ENCODE peak calls at places on chromosomes 12 and 14, in seven cellular contexts. T is HepG2, F is HCT116, N is GM12878, X is SK-N-SH, P is H1, A is K562. M is an unnamed sample.

GRCh38 chr12:51386361-51386760 is 4.8 kb downstream of the GALNT6 start:
- DNase-seq in A (no peak), T (no peak), N (no peak), X (no peak), F (no peak), P (no peak), M (no peak)

GRCh38 chr12:77072833-77073495 is 7.6 kb upstream of the E2F7 start:
- DNase-seq in A (no peak), P (no peak), X (no peak), F (no peak), T (no peak), N (no peak), M (no peak)

GRCh38 chr12:57469334-57470164 is 10.0 kb downstream of the GLI1 start:
- DNase-seq in P (no peak), A (peak; percentile 32), T (no peak), N (no peak), X (no peak), F (no peak), M (no peak)

GRCh38 chr12:124289634-124290600 is 5.0 kb upstream of the RFLNA start:
- DNase-seq in N (no peak), F (no peak), X (peak; percentile 77), T (no peak), P (no peak), A (no peak), M (no peak)

GRCh38 chr12:132453361-132454133 is 36.4 kb upstream of the FBRSL1 start:
- DNase-seq in N (no peak), A (no peak), F (no peak), P (no peak), X (no peak), T (no peak), M (peak; percentile 93)

GRCh38 chr12:122437656-122438121 is 15.2 kb upstream of the CLIP1 start:
- DNase-seq in A (no peak), P (no peak), F (no peak), X (no peak), N (no peak), T (no peak), M (no peak)

GRCh38 chr14:96962337-96962736 is 165.2 kb downstream of the VRK1 start:
- DNase-seq in N (no peak), T (no peak), A (no peak), F (no peak), X (no peak), P (no peak), M (no peak)

GRCh38 chr12:87253157-87253556 is 776.0 kb downstream of the C12orf50 start:
- DNase-seq in A (no peak), P (no peak), T (no peak), F (no peak), X (no peak), N (no peak), M (peak; percentile 62)

GRCh38 chr12:86613306-86613705 is 357.1 kb upstream of the MGAT4C start:
- DNase-seq in A (no peak), X (no peak), F (no peak), N (no peak), P (no peak), T (no peak), M (no peak)

GRCh38 chr12:116861331-116861730 is 19.9 kb downstream of the HRK start:
- DNase-seq in N (peak; percentile 43), P (no peak), A (no peak), F (no peak), T (no peak), X (peak; percentile 84), M (no peak)

GRCh38 chr12:111954974-111955373 is 58.0 kb downstream of the TMEM116 start:
- DNase-seq in X (no peak), T (no peak), P (no peak), N (no peak), F (no peak), A (no peak), M (no peak)

GRCh38 chr12:110282956-110283817 is 2.1 kb downstream of the ATP2A2 start:
- DNase-seq in F (no peak), T (no peak), N (no peak), X (no peak), A (no peak), P (no peak), M (no peak)

GRCh38 chr12:5904441-5904840 is 40.6 kb downstream of the ANO2 start:
- DNase-seq in P (no peak), N (no peak), X (no peak), T (no peak), F (no peak), A (no peak), M (no peak)

GRCh38 chr14:104678901-104679705 is 10.3 kb upstream of the INF2 start:
- DNase-seq in X (no peak), A (no peak), F (no peak), N (no peak), P (peak; percentile 47), T (no peak), M (no peak)

GRCh38 chr14:23079716-23080115 is 15.2 kb downstream of the ACIN1 start:
- DNase-seq in P (no peak), T (no peak), X (no peak), A (no peak), N (no peak), F (no peak), M (no peak)

GRCh38 chr14:58638231-58639205 is 756 bp downstream of the DACT1 start:
- DNase-seq in A (no peak), F (no peak), N (no peak), T (no peak), X (peak; percentile 58), P (peak; percentile 74), M (no peak)

DNA sequence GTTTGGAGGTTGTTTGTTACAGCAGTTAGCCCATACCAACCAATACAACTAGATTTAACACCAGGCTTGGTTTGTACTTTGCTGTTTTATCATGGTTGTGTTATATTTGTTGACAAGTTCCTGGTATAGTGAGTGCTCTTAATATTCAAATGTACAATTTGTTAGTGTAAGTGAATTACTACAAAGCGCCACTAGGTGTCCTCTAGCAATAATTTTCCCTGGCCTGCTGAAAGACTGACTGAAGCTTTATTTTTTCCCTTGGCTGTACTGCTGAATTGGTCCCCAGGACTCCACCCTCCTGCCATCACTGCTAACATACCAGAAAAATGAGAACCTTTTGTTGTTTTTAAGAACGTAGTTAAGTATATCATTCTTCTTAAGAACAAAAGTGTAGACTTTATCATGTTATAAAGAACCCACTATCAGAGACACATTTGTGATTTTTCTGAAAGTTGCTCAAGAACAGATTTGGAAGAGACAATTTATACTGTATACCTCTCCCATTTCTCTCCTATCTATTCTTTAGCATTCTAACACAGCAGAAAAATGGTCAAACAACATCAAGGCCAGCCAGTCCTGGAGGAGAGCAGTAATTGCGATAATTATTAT is 75.3 kb upstream of the FAR2 start:
- DNase-seq in X (peak; percentile 42), N (no peak), T (peak; percentile 13), F (peak; percentile 35), A (peak; percentile 27), P (no peak), M (peak; percentile 60)
- TF ChIP-seq JUND in X (no peak), N (no peak), T (no peak), F (no peak), A (no peak), P (no peak), M (no peak)

GRCh38 chr14:57390806-57391562 is 598 bp downstream of the NAA30 start:
- DNase-seq in F (no peak), N (no peak), A (peak; percentile 12), X (peak; percentile 78), T (no peak), P (peak; percentile 68), M (peak; percentile 14)
- TF ChIP-seq JUND in F (no peak), N (no peak), A (no peak), X (no peak), T (no peak), P (no peak), M (no peak)

DNA sequence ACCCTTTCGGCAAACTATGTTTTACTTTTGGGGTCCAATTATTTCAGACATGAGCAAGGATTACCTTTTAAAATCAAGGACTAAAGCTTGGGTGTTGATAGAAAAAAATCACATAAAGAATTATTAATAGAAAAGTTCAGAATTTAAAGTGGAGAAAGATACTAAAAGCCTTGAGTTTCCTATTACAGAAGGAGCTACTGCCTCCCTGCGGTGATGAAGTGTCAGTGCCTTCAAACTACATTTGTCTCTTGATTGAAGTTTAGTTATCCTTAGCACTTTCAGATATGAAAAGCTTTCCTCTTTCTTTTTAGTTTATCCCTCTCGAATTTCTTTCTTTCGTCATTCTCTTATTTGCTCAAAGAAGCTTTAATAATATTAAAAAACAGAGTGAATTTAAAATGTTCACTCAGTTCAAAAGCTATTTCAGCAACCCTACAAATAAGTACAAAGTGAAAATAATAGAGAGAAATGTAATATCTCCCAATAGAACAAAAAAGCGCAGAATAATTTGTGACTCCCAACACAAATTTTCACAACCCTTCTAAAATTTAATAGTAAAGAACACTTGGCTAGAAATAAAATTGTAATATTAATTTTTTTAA is 87.6 kb downstream of the SEC23A start:
- DNase-seq in N (no peak), F (peak; percentile 28), P (no peak), X (peak; percentile 34), A (peak; percentile 39), T (peak; percentile 84), M (peak; percentile 71)
- TF ChIP-seq JUND in N (no peak), F (no peak), P (no peak), X (no peak), A (no peak), T (no peak), M (no peak)

GRCh38 chr12:52873832-52874572 is 25.2 kb upstream of the KRT78 start:
- DNase-seq in A (peak; percentile 99), P (peak; percentile 59), X (peak; percentile 85), N (no peak), F (peak; percentile 78), T (peak; percentile 48), M (no peak)
- TF ChIP-seq JUND in A (peak; percentile 94), P (peak; percentile 54), X (no peak), N (no peak), F (no peak), T (no peak), M (no peak)

GRCh38 chr14:89641495-89642162 is 224.6 kb upstream of the FOXN3 start:
- DNase-seq in T (peak; percentile 66), A (no peak), N (peak; percentile 79), X (no peak), F (no peak), P (no peak), M (no peak)
- TF ChIP-seq JUND in T (no peak), A (no peak), N (no peak), X (no peak), F (no peak), P (no peak), M (no peak)

GRCh38 chr12:15589328-15590032 is 199.7 kb downstream of the EPS8 start:
- DNase-seq in X (no peak), P (no peak), A (no peak), F (no peak), N (no peak), T (no peak), M (no peak)
- TF ChIP-seq JUND in X (no peak), P (no peak), A (no peak), F (no peak), N (no peak), T (no peak), M (no peak)

DNA sequence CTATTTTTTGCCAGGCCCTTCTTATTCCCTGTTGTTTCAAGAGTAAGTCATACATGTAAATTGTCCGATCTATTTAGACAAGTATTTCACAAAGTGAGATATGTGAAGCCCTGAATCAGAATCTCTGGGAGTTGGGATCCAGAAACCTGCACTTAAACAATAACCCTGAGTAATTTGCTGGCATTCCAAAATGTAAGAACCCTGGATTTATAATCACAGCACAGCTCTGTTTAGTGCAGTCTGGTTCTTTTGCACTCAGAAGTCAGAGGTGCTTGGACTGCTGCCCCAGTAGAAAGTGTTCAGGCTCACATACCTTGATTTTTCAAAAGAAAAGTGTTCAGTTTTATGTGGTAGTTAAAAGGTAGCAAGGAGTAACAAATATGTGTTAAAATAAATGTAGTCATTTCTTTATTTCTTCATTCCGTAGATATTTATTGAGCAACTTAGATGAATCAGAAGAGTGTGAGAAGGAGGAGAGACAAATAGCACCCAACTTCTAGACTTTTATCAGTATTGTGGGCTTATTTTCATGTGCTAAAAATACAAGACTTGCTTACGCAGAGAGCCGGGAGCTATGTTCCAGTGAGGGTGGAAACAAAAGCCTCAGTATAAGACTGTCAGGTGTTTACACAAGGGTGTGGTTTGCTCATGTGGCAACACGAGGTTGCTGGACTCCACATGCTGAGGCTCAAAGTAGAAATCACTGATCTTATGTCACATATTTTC is 70.1 kb downstream of the SYNE2 start:
- DNase-seq in X (no peak), P (no peak), A (no peak), T (peak; percentile 88), N (no peak), F (peak; percentile 2), M (peak; percentile 74)
- TF ChIP-seq JUND in X (no peak), P (no peak), A (no peak), T (no peak), N (no peak), F (no peak), M (no peak)